ENCODE peak calls at places on chromosomes 12 and 14, in seven cellular contexts. M is IMR-90, O is AG04449, C is fibroblast of lung, J is upper lobe of right lung, E is GM23338, Z is fibroblast of mammary gland. F is an unnamed sample.

GRCh38 chr12:56487448-56488040 is 417 bp downstream of the GLS2 start:
- DNase-seq in J (peak), E (peak), Z (peak), C (peak), M (no peak), O (no peak), F (peak)

GRCh38 chr14:68232643-68233055 is 413.1 kb downstream of the RAD51B start:
- DNase-seq in Z (peak), C (peak), O (peak), J (no peak), E (no peak), M (peak), F (peak)

GRCh38 chr14:71985538-71986234 is 53.5 kb downstream of the RGS6 start:
- DNase-seq in O (no peak), E (no peak), Z (no peak), C (peak), M (no peak), J (no peak), F (peak)

GRCh38 chr12:108525681-108526080 is 10.6 kb downstream of the FICD start:
- DNase-seq in M (peak), J (no peak), C (peak), Z (peak), E (no peak), O (no peak), F (no peak)

GRCh38 chr14:72965249-72965648 is 39.0 kb downstream of the DCAF4 start:
- DNase-seq in M (peak), J (no peak), C (peak), Z (peak), O (no peak), E (no peak), F (peak)

GRCh38 chr12:97404549-97404948 is 58.1 kb upstream of the RMST start:
- DNase-seq in J (no peak), E (peak), O (no peak), M (peak), Z (peak), C (peak), F (peak)

GRCh38 chr12:114885501-114885900 is 201.5 kb upstream of the TBX3 start:
- DNase-seq in J (no peak), O (no peak), Z (no peak), E (no peak), M (no peak), C (no peak), F (no peak)

GRCh38 chr14:92633274-92633616 is 115.2 kb downstream of the LGMN start:
- DNase-seq in E (no peak), J (peak), Z (no peak), C (no peak), M (no peak), O (no peak), F (no peak)

GRCh38 chr14:79076428-79076827 is 906.3 kb downstream of the NRXN3 start:
- DNase-seq in J (no peak), E (no peak), M (no peak), C (no peak), Z (no peak), O (no peak), F (no peak)

GRCh38 chr12:132439333-132439904 is 50.5 kb upstream of the FBRSL1 start:
- DNase-seq in Z (no peak), E (no peak), M (no peak), C (no peak), J (no peak), O (no peak), F (no peak)

GRCh38 chr14:35963209-35963608 is 137.1 kb downstream of the BRMS1L start:
- DNase-seq in M (no peak), C (no peak), O (no peak), E (peak), Z (peak), J (no peak), F (no peak)

GRCh38 chr12:8156845-8157244 is at the start of gene ZNF705A:
- DNase-seq in J (no peak), Z (peak), E (no peak), M (peak), O (peak), C (peak), F (peak)

GRCh38 chr12:23887055-23887835 is 62.2 kb downstream of the SOX5 start:
- DNase-seq in E (no peak), J (no peak), M (no peak), Z (peak), O (no peak), C (peak), F (peak)

GRCh38 chr14:106390401-106390800 is 864.0 kb downstream of the TMEM121 start:
- DNase-seq in E (no peak), J (no peak), C (no peak), O (no peak), Z (no peak), M (no peak), F (no peak)

GRCh38 chr14:60093606-60094005 is 1.9 kb downstream of the PCNX4 start:
- DNase-seq in E (no peak), M (peak), Z (peak), J (no peak), C (peak), O (no peak), F (no peak)

GRCh38 chr14:104830781-104831180 is 29.9 kb downstream of the ZBTB42 start:
- DNase-seq in Z (no peak), O (no peak), C (no peak), E (no peak), M (no peak), J (peak), F (no peak)

GRCh38 chr12:108169671-108170070 is 40.6 kb downstream of the WSCD2 start:
- DNase-seq in J (no peak), E (no peak), M (no peak), Z (no peak), C (no peak), O (no peak), F (no peak)

GRCh38 chr14:31945074-31945613 is 132.0 kb upstream of the ARHGAP5 start:
- DNase-seq in J (no peak), M (no peak), C (no peak), Z (no peak), O (no peak), E (no peak), F (no peak)

GRCh38 chr12:1044697-1045096 is 53.7 kb downstream of the ERC1 start:
- DNase-seq in J (no peak), C (peak), Z (peak), M (peak), O (peak), E (no peak), F (peak)

GRCh38 chr12:43957732-43958131 is 121.9 kb downstream of the TMEM117 start:
- DNase-seq in E (peak), O (peak), C (peak), M (peak), J (no peak), Z (peak), F (peak)

GRCh38 chr12:26205298-26205697 is 9.9 kb downstream of the SSPN start:
- DNase-seq in O (no peak), C (no peak), Z (no peak), E (no peak), J (no peak), M (no peak), F (no peak)

GRCh38 chr12:26205946-26206345 is 10.6 kb downstream of the SSPN start:
- DNase-seq in O (no peak), E (no peak), J (no peak), C (no peak), M (no peak), Z (no peak), F (no peak)

GRCh38 chr12:26203167-26203566 is 7.8 kb downstream of the SSPN start:
- DNase-seq in J (no peak), E (no peak), O (no peak), Z (no peak), M (no peak), C (no peak), F (no peak)

GRCh38 chr12:26204612-26205289 is 9.4 kb downstream of the SSPN start:
- DNase-seq in Z (peak), O (no peak), C (no peak), E (no peak), J (no peak), M (no peak), F (peak)
- H3K4me3 ChIP-seq in Z (no peak), O (no peak), C (no peak), E (no peak), J (no peak), M (no peak), F (no peak)

DNA sequence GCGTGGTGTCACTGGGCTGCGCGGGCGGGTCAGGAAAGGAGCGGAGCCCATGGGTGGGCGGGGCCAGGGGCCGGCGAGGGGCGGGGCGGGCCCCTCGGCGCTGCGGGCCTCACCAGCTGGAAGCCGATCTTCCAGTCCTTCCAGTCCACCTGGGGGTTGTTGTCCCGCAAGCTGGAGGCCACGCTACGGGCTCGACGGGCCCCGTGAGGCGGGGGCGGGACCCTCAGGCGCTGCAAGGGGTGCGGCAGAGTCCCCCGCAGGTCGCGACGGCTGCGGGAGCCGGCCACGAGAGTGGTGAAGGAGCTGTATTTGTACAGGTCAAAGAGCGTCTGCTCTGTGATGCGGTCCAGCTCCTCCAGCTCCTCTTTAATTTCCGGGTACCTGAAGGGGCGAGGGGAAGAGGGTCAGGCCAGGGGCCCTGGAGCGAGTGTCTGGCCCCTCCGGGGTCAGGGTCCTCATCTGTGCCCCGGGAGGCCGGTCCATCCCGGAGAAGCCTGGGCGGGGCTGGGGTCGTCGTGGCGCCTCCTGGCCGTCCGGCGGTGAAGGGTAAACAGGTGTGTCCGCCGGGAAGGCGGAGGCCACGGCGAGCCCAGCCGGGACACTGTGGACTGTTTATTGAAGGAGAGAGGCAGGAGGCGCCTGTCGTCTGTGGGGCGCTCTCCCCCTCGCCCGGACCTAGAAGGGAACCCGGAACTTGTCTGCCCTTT is 11.9 kb downstream of the SCNN1A start:
- DNase-seq in E (peak), Z (peak), M (peak), C (peak), J (peak), O (no peak), F (peak)
- H3K4me3 ChIP-seq in E (peak), Z (peak), M (peak), C (peak), J (peak), O (peak), F (peak)

DNA sequence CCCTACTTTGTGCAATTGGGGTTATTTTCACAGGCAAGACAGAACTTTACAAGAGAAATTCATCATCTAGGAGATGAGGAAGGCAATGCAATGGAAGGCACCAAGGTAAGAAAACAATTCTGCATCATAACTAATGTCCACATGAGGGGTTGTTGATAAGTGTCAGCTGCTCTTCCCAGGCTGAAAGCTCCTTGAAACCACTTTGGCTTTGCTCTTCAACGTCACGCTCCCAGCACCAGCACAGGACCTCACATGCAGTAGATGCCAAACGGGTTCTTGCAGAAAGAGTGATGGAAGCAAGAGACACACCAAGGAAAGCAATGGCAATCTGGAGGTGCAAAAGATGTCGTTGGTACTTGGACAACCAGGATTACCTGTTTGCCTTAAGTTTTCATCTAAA is 485.5 kb downstream of the BCL11B start:
- DNase-seq in C (no peak), O (no peak), J (no peak), E (no peak), Z (no peak), M (no peak), F (no peak)
- H3K4me3 ChIP-seq in C (no peak), O (no peak), J (no peak), E (no peak), Z (no peak), M (no peak), F (no peak)

DNA sequence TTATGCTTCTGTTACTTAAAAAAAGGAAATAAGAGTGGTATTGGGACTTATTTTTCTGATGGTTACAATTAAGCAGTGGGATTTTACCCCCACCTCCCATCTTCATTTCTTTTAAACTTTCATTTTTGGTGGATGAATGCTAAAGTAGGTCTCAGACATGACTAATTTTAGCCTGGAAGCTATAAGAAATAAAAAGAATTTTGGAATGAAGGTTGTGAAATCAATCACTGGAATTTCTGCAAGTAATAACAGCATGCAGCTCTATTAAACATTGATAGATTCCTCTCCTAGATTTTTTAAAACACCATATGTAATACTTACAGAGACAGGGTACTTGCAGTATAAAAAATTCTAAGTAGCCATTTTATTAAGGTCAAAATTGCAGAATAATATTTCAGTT is 164.2 kb upstream of the CLEC14A start:
- DNase-seq in M (peak), J (no peak), E (no peak), Z (no peak), C (peak), O (peak), F (peak)
- H3K4me3 ChIP-seq in M (no peak), J (no peak), E (no peak), Z (no peak), C (no peak), O (no peak), F (no peak)

GRCh38 chr12:6905414-6906040 is 905 bp downstream of the LRRC23 start:
- DNase-seq in C (no peak), J (no peak), O (no peak), E (no peak), M (no peak), Z (no peak), F (no peak)

GRCh38 chr12:6899837-6900519 is 4.6 kb upstream of the LRRC23 start:
- DNase-seq in E (peak), O (no peak), J (peak), M (peak), Z (peak), C (peak), F (peak)

GRCh38 chr12:6904280-6905276 is at the start of gene LRRC23:
- DNase-seq in C (peak), O (peak), M (peak), Z (peak), J (peak), E (peak), F (peak)

GRCh38 chr12:6902448-6902847 is 2.2 kb upstream of the LRRC23 start:
- DNase-seq in Z (no peak), M (no peak), J (no peak), E (no peak), O (no peak), C (no peak), F (no peak)

GRCh38 chr12:6903712-6904111 is 910 bp upstream of the LRRC23 start:
- DNase-seq in C (no peak), E (peak), M (no peak), J (no peak), Z (no peak), O (no peak), F (no peak)
- H3K4me3 ChIP-seq in C (no peak), E (peak), M (no peak), J (no peak), Z (no peak), O (no peak), F (no peak)

GRCh38 chr12:113154351-113154973 is 4.9 kb downstream of the CFAP73 start:
- DNase-seq in O (no peak), M (peak), J (no peak), E (peak), C (no peak), Z (peak), F (peak)
- H3K4me3 ChIP-seq in O (peak), M (no peak), J (no peak), E (peak), C (no peak), Z (no peak), F (peak)

GRCh38 chr12:92134638-92135274 is 10.9 kb downstream of the BTG1 start:
- DNase-seq in J (no peak), O (peak), Z (peak), C (peak), E (no peak), M (peak), F (peak)

GRCh38 chr12:92132282-92132681 is 13.4 kb downstream of the BTG1 start:
- DNase-seq in C (no peak), J (no peak), E (no peak), O (no peak), M (no peak), Z (no peak), F (no peak)

GRCh38 chr12:92136021-92136735 is 9.5 kb downstream of the BTG1 start:
- DNase-seq in J (no peak), O (no peak), M (no peak), E (no peak), C (no peak), Z (no peak), F (no peak)

GRCh38 chr12:92133166-92133565 is 12.5 kb downstream of the BTG1 start:
- DNase-seq in M (no peak), C (peak), J (no peak), O (no peak), Z (no peak), E (no peak), F (peak)

DNA sequence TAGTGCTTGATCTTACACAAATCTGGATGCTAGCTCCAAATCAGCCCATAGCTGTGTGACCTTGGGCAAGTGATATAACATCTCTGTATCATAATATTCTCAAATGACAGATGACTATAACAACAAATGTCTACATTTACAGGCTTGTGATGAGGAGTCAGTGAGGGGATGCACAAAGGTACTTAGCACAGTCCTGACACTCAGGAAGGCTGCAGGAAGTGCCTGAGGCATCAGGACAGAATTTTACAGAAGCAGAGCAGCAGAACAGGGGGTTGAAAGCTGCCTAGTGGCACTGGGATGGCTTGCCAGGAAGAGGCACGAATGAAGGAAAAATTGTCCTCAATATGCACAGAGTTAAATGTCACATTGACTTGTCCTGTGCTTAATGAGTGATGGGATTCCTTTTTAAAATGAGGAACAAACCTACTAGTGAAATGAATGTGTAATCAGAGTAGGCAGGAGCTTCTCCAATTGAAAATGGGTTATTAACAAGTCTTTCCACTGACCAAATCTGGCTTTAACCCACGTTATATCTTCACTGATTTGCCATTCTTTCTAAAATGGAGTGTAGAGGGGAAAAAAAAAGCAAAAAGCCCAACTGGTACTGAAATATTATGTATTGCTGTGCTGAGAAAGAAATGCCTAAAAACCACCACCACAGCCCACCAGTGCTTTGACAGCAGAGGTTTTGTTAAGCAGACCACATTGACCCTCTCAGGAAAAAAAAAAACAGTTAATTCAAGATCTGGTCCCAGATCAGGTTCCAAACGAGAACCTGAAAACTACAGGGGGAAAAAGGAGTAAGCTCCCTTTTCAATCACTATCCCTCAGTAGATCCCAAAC is 11.6 kb downstream of the BTG1 start:
- DNase-seq in C (no peak), M (no peak), O (no peak), J (no peak), Z (no peak), E (no peak), F (no peak)
- H3K4me3 ChIP-seq in C (no peak), M (no peak), O (no peak), J (no peak), Z (no peak), E (no peak), F (no peak)

GRCh38 chr12:50240096-50240791 is 43.1 kb downstream of the LIMA1 start:
- DNase-seq in E (no peak), O (no peak), Z (no peak), M (no peak), C (no peak), J (no peak), F (no peak)
- H3K4me3 ChIP-seq in E (no peak), O (no peak), Z (no peak), M (no peak), C (no peak), J (no peak), F (no peak)

GRCh38 chr12:89456565-89456964 is 68.0 kb downstream of the GALNT4 start:
- DNase-seq in Z (no peak), O (no peak), M (no peak), E (no peak), J (no peak), C (no peak), F (no peak)

GRCh38 chr12:89461190-89461589 is 63.4 kb downstream of the GALNT4 start:
- DNase-seq in J (no peak), Z (peak), C (no peak), O (no peak), M (peak), E (no peak), F (peak)

GRCh38 chr12:89464974-89465592 is 59.5 kb downstream of the GALNT4 start:
- DNase-seq in Z (peak), E (no peak), O (no peak), C (peak), J (no peak), M (peak), F (peak)

DNA sequence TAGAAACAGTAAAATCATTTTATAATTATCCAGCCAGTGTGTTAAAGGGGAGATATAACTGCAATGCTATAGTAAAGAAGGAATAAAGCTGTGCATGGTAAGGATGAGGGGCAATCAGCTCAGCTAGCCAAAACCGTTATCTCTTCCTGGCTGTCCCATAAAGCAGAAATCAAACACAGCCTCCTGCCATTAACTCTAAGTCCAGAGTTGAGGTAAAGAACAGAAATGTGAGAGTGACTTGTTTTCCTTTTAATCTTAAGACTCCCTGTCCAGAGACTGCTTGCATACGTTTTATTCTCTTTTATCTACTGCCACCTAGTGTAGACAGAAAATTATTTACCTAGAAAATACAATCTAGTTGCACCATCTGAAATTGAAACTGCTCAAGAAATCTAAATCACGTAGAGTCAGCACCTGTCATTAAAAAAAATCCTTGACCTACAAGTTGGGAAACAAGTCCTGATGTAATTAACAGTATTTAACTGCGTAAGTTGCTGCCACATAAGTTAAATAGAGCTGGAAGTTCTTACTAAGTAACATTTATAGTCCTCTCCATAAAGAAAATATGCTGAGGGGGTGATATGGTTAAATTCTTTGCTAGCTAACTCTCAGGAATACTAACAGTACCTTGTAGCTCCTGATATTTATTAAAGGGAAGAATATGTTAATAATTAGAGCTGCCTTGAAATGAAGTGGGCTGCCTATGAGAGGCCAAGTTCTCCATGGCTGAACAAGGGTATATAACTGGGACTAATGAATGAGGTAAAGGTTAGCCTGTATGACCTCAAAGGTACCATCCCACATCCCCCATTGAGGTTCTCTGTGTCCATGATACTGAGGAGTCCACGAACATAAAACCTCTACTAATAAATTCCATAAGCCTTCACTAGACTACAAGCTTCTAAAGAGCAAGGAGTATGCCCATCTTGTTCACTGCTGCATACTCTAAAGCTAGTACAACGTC is 62.7 kb downstream of the GALNT4 start:
- DNase-seq in M (peak), C (peak), J (no peak), O (no peak), E (peak), Z (peak), F (peak)
- H3K4me3 ChIP-seq in M (peak), C (no peak), J (peak), O (no peak), E (no peak), Z (no peak), F (no peak)